ENCODE peak calls at places on chromosomes 3 and 15, in five cellular contexts. C is H1, G is NT2/D1, P is HepG2, M is GM12878. V is an unnamed sample.

GRCh38 chr3:173479301-173479700 is 81.8 kb downstream of the NLGN1 start:
- DNase-seq in M (no peak), P (no peak), G (no peak), C (no peak), V (no peak)

GRCh38 chr3:105232536-105232935 is 134.2 kb upstream of the ALCAM start:
- DNase-seq in P (no peak), C (no peak), G (no peak), M (no peak), V (no peak)

GRCh38 chr15:74010929-74011540 is 16.5 kb downstream of the PML start:
- DNase-seq in M (no peak), G (no peak), P (peak; percentile 16), C (no peak), V (no peak)

GRCh38 chr3:140290105-140290504 is 355.1 kb downstream of the CLSTN2 start:
- DNase-seq in P (no peak), C (no peak), G (no peak), M (no peak), V (no peak)

GRCh38 chr15:38817427-38818155 is 253.0 kb upstream of the RASGRP1 start:
- DNase-seq in C (peak; percentile 99), G (peak; percentile 28), P (peak; percentile 66), M (peak; percentile 36), V (peak; percentile 58)

GRCh38 chr3:89375451-89375850 is 268.0 kb downstream of the EPHA3 start:
- DNase-seq in G (no peak), P (no peak), C (no peak), M (no peak), V (no peak)

GRCh38 chr15:60729850-60730458 is 251.0 kb upstream of the ICE2 start:
- DNase-seq in G (no peak), P (no peak), M (no peak), C (no peak), V (no peak)

GRCh38 chr15:74808073-74808839 is 4.4 kb upstream of the LMAN1L start:
- DNase-seq in P (no peak), M (no peak), G (no peak), C (no peak), V (no peak)

GRCh38 chr3:179149951-179150350 is 1.8 kb downstream of the PIK3CA start:
- DNase-seq in P (no peak), G (no peak), C (no peak), M (no peak), V (no peak)

GRCh38 chr3:43738305-43738704 is 47.6 kb downstream of the ABHD5 start:
- DNase-seq in M (no peak), P (no peak), C (no peak), G (no peak), V (no peak)

GRCh38 chr3:155070932-155071387 is 9.2 kb upstream of the MME start:
- DNase-seq in G (no peak), P (no peak), M (no peak), C (no peak), V (no peak)

GRCh38 chr3:73141531-73141930 is 80.1 kb downstream of the EBLN2 start:
- DNase-seq in G (no peak), C (no peak), M (no peak), P (no peak), V (no peak)

GRCh38 chr15:64149424-64150235 is 1.9 kb upstream of the SNX22 start:
- DNase-seq in G (peak; percentile 39), C (no peak), M (no peak), P (no peak), V (no peak)

GRCh38 chr3:194683431-194683830 is 2.3 kb upstream of the FAM43A start:
- DNase-seq in M (no peak), P (no peak), C (no peak), G (no peak), V (no peak)

GRCh38 chr15:30896211-30896606 is 7.5 kb upstream of the FAN1 start:
- DNase-seq in G (no peak), C (no peak), M (no peak), P (no peak), V (no peak)

GRCh38 chr3:15325228-15325627 is 7.2 kb downstream of the SH3BP5 start:
- DNase-seq in M (no peak), C (no peak), G (peak; percentile 71), P (no peak), V (no peak)

GRCh38 chr15:99592135-99592845 is 26.5 kb downstream of the MEF2A start:
- DNase-seq in P (no peak), G (no peak), M (no peak), C (no peak), V (no peak)

GRCh38 chr3:73848173-73848751 is 223.5 kb upstream of the PDZRN3 start:
- DNase-seq in M (no peak), C (no peak), G (no peak), P (peak; percentile 3), V (peak; percentile 25)

GRCh38 chr3:180707921-180708320 is 28.6 kb upstream of the CCDC39 start:
- DNase-seq in M (no peak), P (no peak), G (peak; percentile 35), C (no peak), V (no peak)

GRCh38 chr3:188106006-188106405 is 48.0 kb upstream of the LPP start:
- DNase-seq in G (no peak), M (no peak), C (no peak), P (peak; percentile 71), V (no peak)

GRCh38 chr15:52094811-52095584 is 17.6 kb downstream of the BCL2L10 start:
- DNase-seq in G (no peak), P (no peak), M (no peak), C (no peak), V (no peak)

GRCh38 chr3:55597638-55598037 is 110.5 kb upstream of the WNT5A start:
- DNase-seq in M (no peak), C (no peak), G (no peak), P (no peak), V (no peak)

GRCh38 chr3:23761440-23761896 is 44.3 kb upstream of the UBE2E1 start:
- DNase-seq in M (peak; percentile 56), P (peak; percentile 29), C (no peak), G (no peak), V (peak; percentile 69)

GRCh38 chr3:149701206-149701976 is 43.6 kb upstream of the WWTR1 start:
- DNase-seq in M (no peak), G (no peak), C (no peak), P (no peak), V (no peak)

GRCh38 chr15:94968133-94968532 is 736.8 kb downstream of the MCTP2 start:
- DNase-seq in P (no peak), G (no peak), M (no peak), C (no peak), V (no peak)

GRCh38 chr15:58748040-58748786 is 1.3 kb downstream of the ADAM10 start:
- DNase-seq in M (no peak), G (no peak), C (no peak), P (no peak), V (no peak)

GRCh38 chr3:30628188-30628930 is 22.0 kb downstream of the TGFBR2 start:
- DNase-seq in P (no peak), C (no peak), M (no peak), G (peak; percentile 32), V (no peak)

DNA sequence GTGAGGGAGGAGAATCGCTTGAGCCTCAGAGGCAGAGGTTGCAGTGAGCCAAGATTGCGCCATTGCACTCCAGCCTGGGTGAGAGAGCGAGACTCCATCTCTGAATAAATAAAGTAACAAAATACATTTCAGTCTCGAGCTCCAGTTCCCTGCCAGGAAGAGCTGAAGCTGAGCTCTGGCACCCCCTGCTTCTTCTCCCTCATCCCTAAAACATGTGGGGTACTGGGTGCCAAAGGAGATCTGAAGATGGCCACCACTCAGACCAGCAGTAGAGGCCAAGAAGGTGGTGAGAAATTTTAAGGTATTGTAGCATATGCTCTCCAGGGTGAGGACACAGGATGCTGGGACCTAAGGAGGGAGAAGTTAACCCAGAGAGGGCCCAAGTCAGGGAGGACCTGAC is 75.0 kb upstream of the CGNL1 start:
- DNase-seq in M (no peak), P (no peak), G (no peak), C (peak; percentile 36), V (no peak)
- TF ChIP-seq SUZ12 in M (no peak), P (no peak), G (no peak), C (no peak), V (no peak)

DNA sequence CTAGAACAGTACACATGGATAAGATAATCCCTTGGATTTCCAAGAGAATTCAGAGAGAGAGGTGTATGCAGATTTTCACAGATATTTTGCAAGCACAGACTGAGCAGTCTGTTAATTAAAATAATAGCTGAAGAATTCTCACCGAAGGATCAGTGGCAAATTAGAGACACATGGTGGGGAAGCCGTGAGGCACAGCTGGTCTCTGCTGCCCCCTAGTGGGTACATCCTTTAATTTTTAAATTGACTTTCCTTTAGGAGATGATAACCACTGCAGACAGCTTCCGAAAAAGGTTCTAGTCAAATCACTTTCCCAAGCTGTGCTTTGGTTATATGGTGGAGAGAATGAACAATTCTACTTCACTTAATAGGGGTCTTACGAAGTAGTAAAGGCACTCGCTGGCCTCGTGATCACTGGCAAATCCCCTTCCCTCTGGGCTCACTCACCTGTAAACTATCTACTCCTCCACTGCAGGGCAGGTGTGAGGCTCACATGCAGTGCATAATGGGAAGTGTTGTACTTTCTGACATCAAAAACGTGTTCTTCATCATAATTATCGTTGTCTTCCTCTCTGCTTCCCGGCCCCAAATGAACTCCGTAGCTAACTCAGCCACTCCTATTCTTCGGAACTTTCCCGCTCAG is 19.5 kb downstream of the MESD start:
- DNase-seq in C (peak; percentile 78), P (peak; percentile 35), G (no peak), M (no peak), V (peak; percentile 73)
- TF ChIP-seq SUZ12 in C (no peak), P (no peak), G (no peak), M (no peak), V (no peak)

GRCh38 chr3:62098646-62099365 is 274.5 kb downstream of the FEZF2 start:
- DNase-seq in G (no peak), C (no peak), M (no peak), P (no peak), V (no peak)
- TF ChIP-seq SUZ12 in G (no peak), C (no peak), M (no peak), P (no peak), V (no peak)

DNA sequence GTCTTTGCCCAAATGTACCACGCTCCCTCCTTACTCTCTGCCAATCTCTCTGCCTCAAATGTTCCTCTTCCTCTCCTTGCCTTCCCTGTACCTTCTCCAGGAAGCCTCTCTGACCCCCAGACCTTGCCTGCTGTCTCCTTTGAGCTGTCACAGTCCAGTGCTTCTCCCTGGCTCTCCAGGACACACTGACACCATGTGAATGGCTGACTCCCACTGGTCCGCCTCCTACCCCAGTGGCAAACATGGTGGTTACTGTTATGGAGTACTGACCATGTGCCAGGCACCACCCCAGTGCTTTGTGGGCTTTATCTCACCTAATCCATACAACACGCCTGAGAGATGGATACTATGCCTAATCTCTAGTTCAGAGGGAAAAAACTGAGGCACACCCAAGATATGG is 141.9 kb downstream of the TPRA1 start:
- DNase-seq in G (no peak), P (no peak), M (no peak), C (no peak), V (no peak)
- TF ChIP-seq SUZ12 in G (no peak), P (no peak), M (no peak), C (no peak), V (no peak)

DNA sequence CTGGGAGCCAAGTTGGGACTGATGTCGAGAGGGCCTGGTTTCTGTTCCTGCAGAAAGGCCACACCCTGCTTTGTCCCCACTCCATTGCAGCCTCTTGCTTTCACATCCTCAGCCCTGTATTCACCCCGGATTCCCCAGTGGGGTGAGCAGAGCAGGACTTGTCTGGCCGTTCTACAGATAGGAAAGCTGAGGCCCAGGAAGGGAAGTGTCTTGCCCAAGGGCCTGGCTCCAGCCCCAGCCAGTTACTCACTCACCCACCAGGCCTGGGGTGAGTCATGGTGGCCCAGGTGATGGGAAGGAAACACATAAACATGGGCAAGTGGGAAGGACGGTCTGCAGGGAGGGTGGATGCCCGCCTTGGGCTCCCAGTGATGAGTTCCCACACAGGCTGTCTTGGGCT is 6.1 kb upstream of the DUSP7 start:
- DNase-seq in C (no peak), G (no peak), P (no peak), M (peak; percentile 42), V (no peak)
- TF ChIP-seq SUZ12 in C (no peak), G (no peak), P (no peak), M (no peak), V (no peak)

V was measured in HEK293T.